ENCODE peak calls at places on chromosomes 3 and 15, in four cellular contexts. One of them, this sample, is unnamed. For H3K4me1, the result is how much of the 10 kb centered on the place peaks cover.

GRCh38 chr3:78610462-78611125 is 1157.2 kb downstream of the ROBO1 start:
- DNase-seq in neuronal stem cell: no peak
- DNase-seq in keratinocyte: no peak
- DNase-seq in A549: no peak
- DNase-seq in this sample: no peak

GRCh38 chr3:33582234-33582633 is 135.8 kb downstream of the CLASP2 start:
- DNase-seq in neuronal stem cell: no peak
- DNase-seq in A549: no peak
- DNase-seq in keratinocyte: no peak
- DNase-seq in this sample: no peak

GRCh38 chr3:23756206-23756840 is 49.4 kb upstream of the UBE2E1 start:
- DNase-seq in keratinocyte: no peak
- DNase-seq in A549: no peak
- DNase-seq in neuronal stem cell: no peak
- DNase-seq in this sample: no peak

GRCh38 chr3:52897130-52898109 is at the start of gene STIMATE:
- DNase-seq in neuronal stem cell: peak
- DNase-seq in A549: peak
- DNase-seq in keratinocyte: peak
- DNase-seq in this sample: peak

GRCh38 chr3:187011915-187012314 is 81.6 kb downstream of the ST6GAL1 start:
- DNase-seq in keratinocyte: no peak
- DNase-seq in neuronal stem cell: no peak
- DNase-seq in A549: no peak
- DNase-seq in this sample: no peak

GRCh38 chr15:70856177-70856883 is 2.4 kb upstream of the LARP6 start:
- DNase-seq in keratinocyte: no peak
- DNase-seq in neuronal stem cell: no peak
- DNase-seq in A549: no peak
- DNase-seq in this sample: no peak

GRCh38 chr3:122468896-122469533 is 45.7 kb downstream of the KPNA1 start:
- DNase-seq in neuronal stem cell: no peak
- DNase-seq in A549: no peak
- DNase-seq in keratinocyte: no peak
- DNase-seq in this sample: no peak

GRCh38 chr3:42194943-42195510 is 71.0 kb downstream of the CCK start:
- DNase-seq in A549: no peak
- DNase-seq in neuronal stem cell: no peak
- DNase-seq in keratinocyte: no peak
- DNase-seq in this sample: no peak

GRCh38 chr3:195238626-195239118 is 32.3 kb downstream of the XXYLT1 start:
- DNase-seq in keratinocyte: no peak
- DNase-seq in neuronal stem cell: no peak
- DNase-seq in A549: no peak
- DNase-seq in this sample: no peak

GRCh38 chr3:153173758-153174516 is 11.9 kb downstream of the RAP2B start:
- DNase-seq in keratinocyte: no peak
- DNase-seq in neuronal stem cell: no peak
- DNase-seq in A549: peak
- DNase-seq in this sample: no peak

GRCh38 chr3:159169828-159170227 is 368.0 kb downstream of the MFSD1 start:
- DNase-seq in A549: peak
- DNase-seq in neuronal stem cell: no peak
- DNase-seq in keratinocyte: no peak
- DNase-seq in this sample: no peak

GRCh38 chr3:113560265-113560664 is 27.9 kb downstream of the SIDT1 start:
- DNase-seq in keratinocyte: no peak
- DNase-seq in neuronal stem cell: no peak
- DNase-seq in A549: peak
- DNase-seq in this sample: no peak
- H3K4me1 ChIP-seq in keratinocyte: under half
- H3K4me1 ChIP-seq in neuronal stem cell: under half
- H3K4me1 ChIP-seq in A549: under half
- H3K4me1 ChIP-seq in this sample: under half

DNA sequence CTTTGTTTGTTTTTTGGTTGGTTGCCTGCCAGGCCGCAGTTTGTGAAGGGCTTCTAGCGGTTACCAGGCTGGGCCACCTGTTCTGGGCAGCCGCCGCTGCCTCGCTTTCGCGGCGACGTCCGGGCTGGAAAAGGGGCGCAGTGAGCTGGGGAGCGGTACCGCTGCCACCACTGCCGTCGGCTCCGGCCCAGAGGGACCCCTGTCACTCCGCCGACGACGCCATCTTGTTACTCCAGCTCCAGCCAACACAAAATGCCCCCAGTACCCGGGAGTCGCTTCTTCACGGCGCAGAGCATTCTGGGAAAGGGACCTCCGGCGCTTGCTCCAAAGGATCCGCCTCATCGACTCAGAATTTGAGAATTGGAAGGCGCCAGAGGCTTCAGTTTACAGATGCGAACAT is 238.8 kb downstream of the CDIN1 start:
- DNase-seq in A549: no peak
- DNase-seq in keratinocyte: no peak
- DNase-seq in neuronal stem cell: no peak
- DNase-seq in this sample: no peak
- H3K4me2 ChIP-seq in A549: no peak
- H3K4me2 ChIP-seq in keratinocyte: no peak
- H3K4me2 ChIP-seq in neuronal stem cell: no peak
- H3K4me2 ChIP-seq in this sample: no peak

DNA sequence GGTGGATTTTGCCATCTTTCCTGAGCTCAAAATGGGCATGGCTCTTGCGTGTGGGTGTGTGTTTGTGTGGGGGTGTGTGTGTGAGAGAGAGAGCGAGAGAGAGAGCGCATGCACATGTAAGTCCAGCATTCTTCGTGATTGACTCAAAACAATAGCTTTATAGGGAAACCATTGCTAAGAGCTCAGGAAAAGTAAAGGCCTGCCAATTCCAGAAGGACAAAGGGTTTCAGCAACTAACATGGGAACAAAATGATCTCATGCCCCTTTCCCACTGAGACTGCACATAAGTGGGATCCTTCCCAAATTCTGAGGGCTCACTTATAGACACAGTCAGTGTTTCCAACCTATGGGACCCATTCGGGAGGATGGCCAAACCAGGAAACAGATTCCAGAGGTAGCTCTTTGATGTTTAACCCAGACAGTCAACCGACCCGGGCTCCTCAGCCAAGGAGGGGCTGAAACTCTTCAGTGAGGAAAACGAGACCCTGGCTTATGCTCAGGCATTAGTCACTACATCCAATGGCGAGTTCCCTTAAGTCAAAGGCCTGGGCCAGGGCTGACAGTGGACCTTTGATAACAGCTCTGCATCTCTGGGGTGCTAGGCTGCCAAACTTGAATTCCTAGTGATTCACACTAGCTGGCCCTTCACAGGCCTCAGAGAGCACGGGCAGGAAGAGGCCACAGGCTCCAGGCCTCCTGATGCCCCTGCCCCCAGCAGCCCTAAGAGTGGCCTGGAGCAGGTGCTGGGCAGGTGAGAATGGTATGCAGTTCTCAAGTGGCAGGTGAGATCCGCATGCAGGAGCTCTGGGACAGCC is 305.0 kb upstream of the C2CD4B start:
- DNase-seq in neuronal stem cell: no peak
- DNase-seq in keratinocyte: no peak
- DNase-seq in A549: no peak
- DNase-seq in this sample: no peak
- H3K4me1 ChIP-seq in neuronal stem cell: under half
- H3K4me1 ChIP-seq in keratinocyte: under half
- H3K4me1 ChIP-seq in A549: under half
- H3K4me1 ChIP-seq in this sample: under half

GRCh38 chr3:124565013-124565412 is 165.2 kb upstream of the UMPS start:
- DNase-seq in neuronal stem cell: peak
- DNase-seq in A549: peak
- DNase-seq in keratinocyte: no peak
- DNase-seq in this sample: peak
- H3K4me2 ChIP-seq in neuronal stem cell: no peak
- H3K4me2 ChIP-seq in A549: peak
- H3K4me2 ChIP-seq in keratinocyte: no peak
- H3K4me2 ChIP-seq in this sample: no peak

GRCh38 chr3:10981961-10982360 is 10.6 kb upstream of the SLC6A1 start:
- DNase-seq in neuronal stem cell: no peak
- DNase-seq in keratinocyte: no peak
- DNase-seq in A549: no peak
- DNase-seq in this sample: no peak
- H3K4me1 ChIP-seq in neuronal stem cell: under half
- H3K4me1 ChIP-seq in keratinocyte: under half
- H3K4me1 ChIP-seq in A549: under half
- H3K4me1 ChIP-seq in this sample: under half

DNA sequence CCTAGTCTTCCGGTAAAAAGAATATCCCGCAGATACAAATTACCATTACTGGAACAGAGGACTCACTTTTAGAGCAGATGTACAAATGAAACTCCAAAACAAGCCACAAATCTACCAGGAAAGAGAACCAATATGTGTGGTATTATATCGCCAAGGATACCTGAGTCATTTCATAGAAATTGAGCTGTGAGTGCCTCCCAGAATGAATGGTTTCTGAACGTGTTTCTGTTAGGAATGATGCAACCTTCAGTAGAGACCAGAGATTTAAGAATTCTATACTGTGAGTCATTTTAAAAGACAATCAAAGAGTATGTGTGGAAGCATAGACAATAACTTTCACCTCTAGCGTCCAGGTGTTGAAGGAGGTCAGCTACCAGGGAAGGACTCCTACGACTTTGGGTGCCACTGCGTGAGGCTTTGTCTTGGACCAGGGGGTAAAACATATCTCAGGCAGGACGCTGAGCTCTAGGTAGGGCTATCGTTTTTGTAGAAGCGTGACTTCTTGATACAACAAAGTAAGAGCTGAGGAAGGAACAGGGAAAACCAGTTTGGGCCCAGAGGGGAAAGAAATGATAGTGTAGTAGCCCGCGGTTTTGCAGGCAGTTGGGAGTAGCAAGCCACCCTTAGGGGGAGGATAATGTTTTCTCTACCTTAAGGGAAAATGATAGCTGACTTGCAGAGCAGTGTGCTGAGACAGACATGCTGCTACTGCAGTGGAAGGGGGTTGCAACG is 210.5 kb downstream of the TP63 start:
- DNase-seq in keratinocyte: no peak
- DNase-seq in neuronal stem cell: no peak
- DNase-seq in A549: peak
- DNase-seq in this sample: no peak
- H3K4me2 ChIP-seq in keratinocyte: peak
- H3K4me2 ChIP-seq in neuronal stem cell: no peak
- H3K4me2 ChIP-seq in A549: no peak
- H3K4me2 ChIP-seq in this sample: no peak

GRCh38 chr3:12961726-12962036 is 111.5 kb downstream of the IQSEC1 start:
- DNase-seq in keratinocyte: no peak
- DNase-seq in neuronal stem cell: no peak
- DNase-seq in A549: no peak
- DNase-seq in this sample: no peak
- H3K4me1 ChIP-seq in keratinocyte: under half
- H3K4me1 ChIP-seq in neuronal stem cell: under half
- H3K4me1 ChIP-seq in A549: under half
- H3K4me1 ChIP-seq in this sample: under half

GRCh38 chr3:190094201-190094718 is 26.4 kb downstream of the P3H2 start:
- DNase-seq in keratinocyte: no peak
- DNase-seq in A549: no peak
- DNase-seq in neuronal stem cell: no peak
- DNase-seq in this sample: no peak
- H3K4me2 ChIP-seq in keratinocyte: peak
- H3K4me2 ChIP-seq in A549: peak
- H3K4me2 ChIP-seq in neuronal stem cell: no peak
- H3K4me2 ChIP-seq in this sample: no peak

DNA sequence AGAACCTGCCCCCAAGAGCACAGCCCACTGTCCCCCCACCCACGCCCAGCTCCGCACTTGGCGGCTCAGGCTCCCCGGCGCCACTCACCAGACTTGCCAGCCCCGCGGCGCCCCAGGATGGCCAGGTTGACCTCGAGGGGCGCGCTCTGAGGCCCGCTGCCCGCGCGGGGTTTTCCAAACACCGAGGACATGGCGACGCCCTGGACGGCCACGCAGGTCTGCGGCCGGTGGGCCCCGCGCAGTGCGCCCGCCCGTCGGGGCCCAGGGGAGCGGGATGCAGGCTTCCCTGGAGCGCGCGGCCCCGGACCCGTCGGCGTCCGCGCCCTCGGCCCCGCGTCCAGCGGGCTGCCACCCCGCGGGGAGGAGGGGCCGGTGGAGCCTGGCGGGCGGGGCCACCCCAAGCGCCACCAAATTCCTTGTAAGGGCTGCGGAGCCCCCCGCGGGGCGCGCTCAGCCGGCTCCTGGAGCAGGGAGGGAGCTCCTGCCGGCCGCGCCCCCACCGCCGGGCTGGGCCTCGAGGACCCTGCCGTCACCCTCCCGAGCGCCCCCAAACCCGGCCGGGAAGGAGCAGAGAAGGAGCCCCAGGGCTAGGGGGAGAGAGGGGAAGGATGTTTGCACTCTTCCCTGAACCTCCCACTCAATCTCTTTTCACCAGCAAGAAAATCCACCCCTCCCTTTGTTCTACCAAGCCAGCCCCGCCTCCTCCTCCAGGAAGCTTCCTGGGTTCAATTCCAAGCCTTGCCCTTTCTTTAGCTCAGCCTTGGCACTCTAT is at the start of gene RASL12:
- DNase-seq in neuronal stem cell: no peak
- DNase-seq in keratinocyte: no peak
- DNase-seq in A549: no peak
- DNase-seq in this sample: no peak
- H3K4me1 ChIP-seq in neuronal stem cell: under half
- H3K4me1 ChIP-seq in keratinocyte: under half
- H3K4me1 ChIP-seq in A549: under half
- H3K4me1 ChIP-seq in this sample: under half

This sample was measured in DND-41.